ENCODE peak calls at places on chromosomes 7 and 10, in nine cellular contexts. H is tibial artery; P is SK-N-DZ; C is activated T-helper 1 cell treated with anti-CD3 and anti-CD28 coated beads, Interleukin-12 subunit alpha, Interleukin-12 subunit beta, Interleukin-2, Interleukin-4 antibody, amounts not matched to agents 30 ng/mL and 10 ng/mL and 1 ng/mL, durations not matched to agents 14 hours and 24 hours and 36 hours; S is GDM1; Z is A673; F is H9; D is heart right ventricle; Q is hypothalamus. T is an unnamed sample.

GRCh38 chr7:128167791-128168666 is 73.0 kb upstream of the LEP start:
- DNase-seq in H (peak), P (no peak), C (no peak), S (no peak), Z (no peak), F (peak), D (no peak), Q (no peak), T (no peak)

GRCh38 chr7:26688388-26688787 is 176.0 kb downstream of the SKAP2 start:
- DNase-seq in H (no peak), P (no peak), C (no peak), S (no peak), Z (no peak), F (no peak), D (no peak), Q (no peak), T (peak)

GRCh38 chr7:93044147-93044810 is 73.5 kb downstream of the SAMD9 start:
- DNase-seq in H (no peak), P (no peak), C (no peak), S (no peak), Z (peak), F (peak), D (no peak), Q (no peak), T (no peak)

GRCh38 chr7:112091768-112092167 is 114.4 kb downstream of the DOCK4 start:
- DNase-seq in H (no peak), P (no peak), C (no peak), S (no peak), Z (no peak), F (no peak), D (no peak), Q (no peak), T (no peak)

GRCh38 chr10:28411648-28412047 is 108.8 kb upstream of the MPP7 start:
- DNase-seq in H (no peak), P (no peak), C (peak), S (no peak), Z (no peak), F (no peak), D (no peak), Q (no peak), T (no peak)

GRCh38 chr7:103689262-103689661 is 243.3 kb upstream of the SLC26A5 start:
- DNase-seq in H (no peak), P (peak), C (no peak), S (no peak), Z (no peak), F (no peak), D (no peak), Q (no peak), T (peak)

GRCh38 chr7:117127585-117128168 is 174.4 kb downstream of the ST7 start:
- DNase-seq in H (no peak), P (peak), C (no peak), S (no peak), Z (peak), F (no peak), D (no peak), Q (peak), T (peak)

GRCh38 chr10:128067691-128068397 is 58.4 kb downstream of the MKI67 start:
- DNase-seq in H (peak), P (no peak), C (no peak), S (no peak), Z (no peak), F (no peak), D (no peak), Q (no peak), T (no peak)

GRCh38 chr10:127973810-127974311 is 67.0 kb downstream of the PTPRE start:
- DNase-seq in H (no peak), P (no peak), C (no peak), S (peak), Z (no peak), F (peak), D (no peak), Q (peak), T (no peak)

T was measured in NCI-H2171 treated with DMSO at 0.1 percent for 48 hours.